ENCODE peak calls at places on chromosomes 6 and 20, in four cellular contexts. S is iPS-NIHi11, J is SK-N-DZ, P is ecto neural progenitor cell. F is an unnamed sample.

GRCh38 chr20:58231678-58232077 is 3.2 kb upstream of the ANKRD60 start:
- DNase-seq in S (no peak), J (peak), P (no peak), F (no peak)

GRCh38 chr20:48875233-48875913 is 46.1 kb upstream of the ARFGEF2 start:
- DNase-seq in S (no peak), J (no peak), P (no peak), F (no peak)

GRCh38 chr6:148997863-148998262 is 251.0 kb downstream of the UST start:
- DNase-seq in S (no peak), J (no peak), P (no peak), F (no peak)

GRCh38 chr20:53216856-53217576 is 244.9 kb downstream of the TSHZ2 start:
- DNase-seq in S (peak), J (peak), P (peak), F (peak)

GRCh38 chr6:161947371-161947770 is 673.5 kb upstream of the AGPAT4 start:
- DNase-seq in S (peak), J (no peak), P (no peak), F (no peak)

GRCh38 chr6:133179483-133179882 is 61.7 kb upstream of the EYA4 start:
- DNase-seq in S (no peak), J (peak), P (no peak), F (no peak)

GRCh38 chr6:71855406-71855805 is 30.9 kb upstream of the RIMS1 start:
- DNase-seq in S (no peak), J (peak), P (no peak), F (no peak)

GRCh38 chr6:134074151-134074712 is 21.8 kb upstream of the SLC2A12 start:
- DNase-seq in S (peak), J (no peak), P (peak), F (peak)

GRCh38 chr6:149111556-149112115 is 205.9 kb upstream of the TAB2 start:
- DNase-seq in S (no peak), J (no peak), P (no peak), F (no peak)

GRCh38 chr6:20175810-20176209 is 36.5 kb downstream of the MBOAT1 start:
- DNase-seq in S (no peak), J (no peak), P (no peak), F (no peak)

GRCh38 chr6:127117979-127118504 is 429 bp upstream of the RSPO3 start:
- DNase-seq in S (peak), J (peak), P (peak), F (no peak)

GRCh38 chr20:199996-200395 is 10.5 kb upstream of the DEFB128 start:
- DNase-seq in S (no peak), J (no peak), P (no peak), F (no peak)

GRCh38 chr20:58906894-58907293 is 54.4 kb downstream of the GNAS start:
- DNase-seq in S (no peak), J (no peak), P (no peak), F (no peak)

GRCh38 chr6:170185175-170185970 is 105.5 kb downstream of the DLL1 start:
- DNase-seq in S (no peak), J (no peak), P (peak), F (no peak)

GRCh38 chr20:10369723-10370090 is 64.3 kb downstream of the MKKS start:
- DNase-seq in S (no peak), J (no peak), P (no peak), F (no peak)

GRCh38 chr6:93453956-93454355 is 34.6 kb upstream of the EPHA7 start:
- DNase-seq in S (no peak), J (no peak), P (no peak), F (no peak)

GRCh38 chr20:63439866-63440265 is 32.6 kb downstream of the KCNQ2 start:
- DNase-seq in S (no peak), J (no peak), P (no peak), F (no peak)

GRCh38 chr6:128259735-128260685 is 260.4 kb downstream of the PTPRK start:
- DNase-seq in S (no peak), J (no peak), P (no peak), F (no peak)

GRCh38 chr20:52994184-52994970 is 22.2 kb downstream of the TSHZ2 start:
- DNase-seq in S (no peak), J (peak), P (no peak), F (no peak)

GRCh38 chr6:112827793-112828192 is 480.7 kb downstream of the RFPL4B start:
- DNase-seq in S (no peak), J (no peak), P (no peak), F (no peak)